ENCODE peak calls at places on chromosomes 16 and 17, in four cellular contexts. One of them, this sample, is unnamed.

GRCh38 chr16:75068075-75068474 is 48.5 kb downstream of the LDHD start:
- DNase-seq in DND-41: no peak
- DNase-seq in fibroblast of villous mesenchyme: no peak
- DNase-seq in fibroblast of lung: no peak
- DNase-seq in this sample: no peak

GRCh38 chr16:3754304-3754703 is 37.0 kb upstream of the TRAP1 start:
- DNase-seq in fibroblast of villous mesenchyme: peak
- DNase-seq in DND-41: no peak
- DNase-seq in fibroblast of lung: peak
- DNase-seq in this sample: no peak

GRCh38 chr17:79465011-79466006 is 145.5 kb downstream of the RBFOX3 start:
- DNase-seq in fibroblast of villous mesenchyme: no peak
- DNase-seq in fibroblast of lung: no peak
- DNase-seq in DND-41: no peak
- DNase-seq in this sample: no peak

GRCh38 chr16:49961087-49961486 is 63.9 kb upstream of the CNEP1R1 start:
- DNase-seq in DND-41: no peak
- DNase-seq in fibroblast of lung: peak
- DNase-seq in fibroblast of villous mesenchyme: no peak
- DNase-seq in this sample: no peak

GRCh38 chr16:77213542-77214108 is 14.4 kb downstream of the SYCE1L start:
- DNase-seq in fibroblast of villous mesenchyme: peak
- DNase-seq in fibroblast of lung: peak
- DNase-seq in DND-41: no peak
- DNase-seq in this sample: peak

GRCh38 chr16:87074635-87075318 is 242.4 kb downstream of the C16orf95 start:
- DNase-seq in fibroblast of villous mesenchyme: no peak
- DNase-seq in DND-41: no peak
- DNase-seq in fibroblast of lung: no peak
- DNase-seq in this sample: no peak

GRCh38 chr16:28136751-28137434 is 73.4 kb upstream of the GSG1L start:
- DNase-seq in fibroblast of villous mesenchyme: peak
- DNase-seq in DND-41: peak
- DNase-seq in fibroblast of lung: no peak
- DNase-seq in this sample: no peak

GRCh38 chr17:9842057-9842758 is 16.5 kb downstream of the GLP2R start:
- DNase-seq in fibroblast of lung: peak
- DNase-seq in DND-41: no peak
- DNase-seq in fibroblast of villous mesenchyme: peak
- DNase-seq in this sample: peak

GRCh38 chr16:27434141-27435051 is 32.4 kb downstream of the IL21R start:
- DNase-seq in fibroblast of lung: no peak
- DNase-seq in DND-41: no peak
- DNase-seq in fibroblast of villous mesenchyme: no peak
- DNase-seq in this sample: no peak

GRCh38 chr16:4138735-4139134 is 22.5 kb upstream of the ADCY9 start:
- DNase-seq in fibroblast of villous mesenchyme: no peak
- DNase-seq in fibroblast of lung: peak
- DNase-seq in DND-41: no peak
- DNase-seq in this sample: no peak

GRCh38 chr17:29807520-29808361 is 122.3 kb downstream of the SSH2 start:
- DNase-seq in fibroblast of villous mesenchyme: peak
- DNase-seq in fibroblast of lung: peak
- DNase-seq in DND-41: peak
- DNase-seq in this sample: peak

DNA sequence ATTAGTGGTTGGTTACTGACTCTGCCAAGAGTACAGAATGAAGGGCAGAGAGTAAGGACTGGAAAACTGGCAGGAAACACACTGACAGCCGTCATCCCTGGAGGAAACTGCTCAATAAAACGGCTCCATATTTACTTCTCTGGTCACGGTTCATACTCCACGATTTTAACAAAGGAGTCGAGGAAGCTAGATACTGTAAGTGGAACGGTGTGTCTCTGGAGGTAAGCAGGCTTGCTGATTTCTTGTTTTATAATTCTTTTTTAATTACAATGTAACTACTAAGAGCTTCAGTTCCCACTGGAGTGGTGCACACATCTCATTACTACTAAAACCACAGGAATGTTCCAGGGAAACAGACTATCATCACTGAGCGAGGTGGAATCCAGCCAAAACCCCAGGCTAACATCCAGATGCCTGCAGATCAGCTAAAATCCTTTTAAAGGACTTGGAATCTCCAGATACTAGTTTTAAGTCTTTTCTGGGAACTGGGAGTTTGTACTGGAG is 17.8 kb downstream of the SERPINF1 start:
- DNase-seq in fibroblast of lung: peak
- DNase-seq in fibroblast of villous mesenchyme: peak
- DNase-seq in DND-41: no peak
- DNase-seq in this sample: peak
- H3K4me3 ChIP-seq in fibroblast of lung: no peak
- H3K4me3 ChIP-seq in fibroblast of villous mesenchyme: peak
- H3K4me3 ChIP-seq in DND-41: no peak
- H3K4me3 ChIP-seq in this sample: no peak

DNA sequence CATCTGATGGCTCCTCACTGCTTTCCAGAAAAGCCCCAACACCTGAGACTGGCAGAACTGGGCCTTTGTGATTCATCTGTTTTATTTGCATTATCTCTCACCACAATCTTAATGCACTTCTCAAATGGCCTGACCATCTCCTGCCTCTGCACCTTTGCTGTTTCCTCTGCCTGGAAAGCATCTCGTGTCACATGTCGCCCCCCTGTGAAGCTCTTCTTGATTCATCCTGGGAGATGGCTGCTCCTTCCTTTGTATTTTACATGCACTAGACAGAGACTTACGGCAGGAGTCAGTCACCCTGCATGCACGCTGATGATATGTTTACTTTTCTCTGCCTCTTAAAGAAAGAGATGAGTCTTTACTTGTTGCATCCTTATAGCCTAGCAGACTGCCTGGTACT is 30.0 kb downstream of the HNF1B start:
- DNase-seq in DND-41: no peak
- DNase-seq in fibroblast of villous mesenchyme: no peak
- DNase-seq in fibroblast of lung: no peak
- DNase-seq in this sample: no peak
- TF ChIP-seq CTCF in DND-41: no peak
- TF ChIP-seq CTCF in fibroblast of villous mesenchyme: no peak
- TF ChIP-seq CTCF in fibroblast of lung: no peak
- TF ChIP-seq CTCF in this sample: no peak

GRCh38 chr17:47693667-47694017 is 319 bp upstream of the TBKBP1 start:
- DNase-seq in DND-41: no peak
- DNase-seq in fibroblast of lung: no peak
- DNase-seq in fibroblast of villous mesenchyme: peak
- DNase-seq in this sample: no peak

GRCh38 chr17:47696717-47697642 is 3.0 kb downstream of the TBKBP1 start:
- DNase-seq in fibroblast of villous mesenchyme: no peak
- DNase-seq in fibroblast of lung: no peak
- DNase-seq in DND-41: no peak
- DNase-seq in this sample: no peak

GRCh38 chr17:47694818-47695663 is 1.1 kb downstream of the TBKBP1 start:
- DNase-seq in DND-41: peak
- DNase-seq in fibroblast of lung: peak
- DNase-seq in fibroblast of villous mesenchyme: peak
- DNase-seq in this sample: peak

GRCh38 chr17:47694018-47694817 is at the start of gene TBKBP1:
- DNase-seq in fibroblast of lung: peak
- DNase-seq in DND-41: peak
- DNase-seq in fibroblast of villous mesenchyme: peak
- DNase-seq in this sample: no peak

DNA sequence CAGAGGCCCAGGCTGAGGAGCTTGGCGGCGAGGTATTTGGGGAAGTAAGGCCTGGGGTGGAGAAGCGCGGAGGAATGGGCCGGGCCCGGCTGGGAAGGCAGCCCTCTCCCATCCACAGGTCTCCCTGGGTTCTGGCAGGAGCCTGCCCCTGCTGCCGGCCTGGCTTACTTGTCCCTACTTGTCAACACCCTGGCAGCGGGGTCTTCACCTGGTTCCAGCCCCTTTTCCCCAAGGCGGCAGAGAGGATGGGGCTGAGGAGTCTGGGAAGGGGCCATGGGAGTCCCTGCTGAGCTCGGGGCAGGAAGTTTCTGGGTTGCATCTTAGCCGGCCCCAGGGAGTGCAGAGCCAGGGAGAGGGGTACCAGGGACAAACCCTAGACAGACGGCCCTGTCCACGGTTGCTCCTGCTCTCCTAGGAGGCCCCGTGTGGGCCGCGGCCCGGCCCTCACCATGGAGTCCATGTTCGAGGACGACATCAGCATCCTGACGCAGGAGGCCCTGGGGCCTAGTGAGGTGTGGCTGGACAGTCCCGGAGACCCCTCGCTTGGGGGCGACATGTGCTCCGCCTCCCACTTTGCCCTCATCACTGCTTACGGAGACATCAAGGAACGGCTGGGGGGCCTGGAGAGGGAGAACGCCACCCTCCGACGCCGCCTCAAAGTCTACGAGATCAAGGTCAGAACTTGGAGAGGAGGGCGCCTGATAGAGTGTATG is 1.9 kb downstream of the TBKBP1 start:
- DNase-seq in fibroblast of villous mesenchyme: no peak
- DNase-seq in DND-41: no peak
- DNase-seq in fibroblast of lung: no peak
- DNase-seq in this sample: no peak
- H3K4me3 ChIP-seq in fibroblast of villous mesenchyme: peak
- H3K4me3 ChIP-seq in DND-41: peak
- H3K4me3 ChIP-seq in fibroblast of lung: peak
- H3K4me3 ChIP-seq in this sample: peak

GRCh38 chr17:44356241-44356640 is 7.4 kb downstream of the FAM171A2 start:
- DNase-seq in fibroblast of lung: no peak
- DNase-seq in fibroblast of villous mesenchyme: no peak
- DNase-seq in DND-41: no peak
- DNase-seq in this sample: no peak

GRCh38 chr17:44353656-44354331 is 8.7 kb downstream of the GRN start:
- DNase-seq in DND-41: no peak
- DNase-seq in fibroblast of villous mesenchyme: no peak
- DNase-seq in fibroblast of lung: no peak
- DNase-seq in this sample: peak

GRCh38 chr17:44355310-44355640 is 8.4 kb downstream of the FAM171A2 start:
- DNase-seq in DND-41: no peak
- DNase-seq in fibroblast of villous mesenchyme: no peak
- DNase-seq in fibroblast of lung: no peak
- DNase-seq in this sample: no peak

GRCh38 chr17:44355642-44356099 is 8.0 kb downstream of the FAM171A2 start:
- DNase-seq in DND-41: no peak
- DNase-seq in fibroblast of lung: no peak
- DNase-seq in fibroblast of villous mesenchyme: no peak
- DNase-seq in this sample: no peak

DNA sequence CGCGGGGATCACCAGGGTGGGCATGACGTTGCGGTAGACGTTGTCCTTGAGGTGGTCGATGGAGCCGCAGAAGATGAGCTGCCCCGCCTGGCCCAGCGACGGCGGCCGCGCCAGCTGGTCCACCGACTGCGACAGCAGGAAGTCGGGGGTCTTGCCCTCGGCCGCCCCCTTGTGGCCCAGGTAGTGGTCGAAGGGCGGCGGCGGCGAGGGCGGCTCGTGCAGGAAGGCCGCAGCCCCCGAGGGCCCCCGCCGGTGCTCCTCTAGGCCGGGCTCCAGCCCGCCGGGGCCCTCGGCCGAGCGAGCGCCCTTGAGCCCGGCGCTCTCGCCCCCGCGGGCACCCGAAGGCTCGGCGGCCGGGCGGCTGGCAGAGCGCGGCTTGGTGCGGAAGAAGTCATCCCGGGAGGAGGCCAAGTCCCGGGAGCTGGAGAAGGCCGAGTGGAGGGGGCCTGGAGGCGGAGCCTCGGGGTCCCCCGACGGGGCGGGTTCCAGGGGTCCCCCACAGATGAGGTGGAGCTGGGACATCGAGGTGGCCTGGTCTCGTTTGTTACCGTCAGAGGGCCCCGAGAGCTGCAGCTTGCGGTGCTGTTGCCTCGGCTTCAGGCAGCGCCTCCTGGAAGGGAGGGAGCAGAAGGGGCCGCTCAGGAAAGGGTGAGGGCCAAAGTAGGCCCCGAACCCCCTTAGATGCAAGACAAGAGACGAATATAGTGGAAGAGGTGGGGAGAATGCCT is 8.9 kb downstream of the FAM171A2 start:
- DNase-seq in fibroblast of villous mesenchyme: no peak
- DNase-seq in DND-41: no peak
- DNase-seq in fibroblast of lung: no peak
- DNase-seq in this sample: no peak
- TF ChIP-seq CTCF in fibroblast of villous mesenchyme: peak
- TF ChIP-seq CTCF in DND-41: no peak
- TF ChIP-seq CTCF in fibroblast of lung: no peak
- TF ChIP-seq CTCF in this sample: no peak

GRCh38 chr16:88940196-88941050 is 36.6 kb downstream of the CBFA2T3 start:
- DNase-seq in DND-41: peak
- DNase-seq in fibroblast of villous mesenchyme: no peak
- DNase-seq in fibroblast of lung: no peak
- DNase-seq in this sample: no peak
- H3K4me3 ChIP-seq in DND-41: peak
- H3K4me3 ChIP-seq in fibroblast of villous mesenchyme: no peak
- H3K4me3 ChIP-seq in fibroblast of lung: no peak
- H3K4me3 ChIP-seq in this sample: no peak

DNA sequence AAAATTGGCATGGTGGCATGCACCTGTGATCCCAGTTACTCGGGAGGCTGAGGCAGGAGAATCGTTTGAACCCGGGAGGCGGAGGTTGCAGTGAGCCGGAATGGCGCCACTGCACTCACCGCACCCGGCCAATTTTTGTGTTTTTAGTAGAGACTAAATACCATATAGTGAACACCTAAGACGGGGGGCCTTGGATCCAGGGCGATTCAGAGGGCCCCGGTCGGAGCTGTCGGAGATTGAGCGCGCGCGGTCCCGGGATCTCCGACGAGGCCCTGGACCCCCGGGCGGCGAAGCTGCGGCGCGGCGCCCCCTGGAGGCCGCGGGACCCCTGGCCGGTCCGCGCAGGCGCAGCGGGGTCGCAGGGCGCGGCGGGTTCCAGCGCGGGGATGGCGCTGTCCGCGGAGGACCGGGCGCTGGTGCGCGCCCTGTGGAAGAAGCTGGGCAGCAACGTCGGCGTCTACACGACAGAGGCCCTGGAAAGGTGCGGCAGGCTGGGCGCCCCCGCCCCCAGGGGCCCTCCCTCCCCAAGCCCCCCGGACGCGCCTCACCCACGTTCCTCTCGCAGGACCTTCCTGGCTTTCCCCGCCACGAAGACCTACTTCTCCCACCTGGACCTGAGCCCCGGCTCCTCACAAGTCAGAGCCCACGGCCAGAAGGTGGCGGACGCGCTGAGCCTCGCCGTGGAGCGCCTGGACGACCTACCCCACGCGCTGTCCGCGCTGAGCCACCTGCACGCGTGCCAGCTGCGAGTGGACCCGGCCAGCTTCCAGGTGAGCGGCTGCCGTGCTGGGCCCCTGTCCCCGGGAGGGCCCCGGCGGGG is at the start of gene HBQ1:
- DNase-seq in DND-41: no peak
- DNase-seq in fibroblast of villous mesenchyme: peak
- DNase-seq in fibroblast of lung: peak
- DNase-seq in this sample: no peak
- TF ChIP-seq CTCF in DND-41: no peak
- TF ChIP-seq CTCF in fibroblast of villous mesenchyme: peak
- TF ChIP-seq CTCF in fibroblast of lung: peak
- TF ChIP-seq CTCF in this sample: no peak

DNA sequence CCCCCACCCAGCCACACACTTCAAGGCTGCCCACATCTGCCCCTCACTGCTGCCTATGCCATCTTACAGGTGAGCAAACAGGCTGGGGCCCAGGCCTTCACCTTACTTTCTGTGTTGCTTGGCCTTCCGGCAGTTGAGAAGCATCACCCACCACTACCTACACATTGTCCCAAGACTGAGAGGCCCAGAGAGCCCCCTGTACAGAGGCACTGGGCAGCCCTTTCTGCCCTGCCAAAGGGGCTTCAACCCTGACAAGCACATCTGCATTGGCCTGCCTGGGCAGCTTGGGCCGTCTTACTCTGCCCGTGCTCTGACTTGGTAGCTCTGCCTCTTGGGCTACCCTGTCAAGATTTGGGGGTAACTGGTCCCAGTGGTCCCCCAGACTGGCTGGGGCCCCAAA is 1.2 kb downstream of the MIEF2 start:
- DNase-seq in DND-41: no peak
- DNase-seq in fibroblast of villous mesenchyme: no peak
- DNase-seq in fibroblast of lung: no peak
- DNase-seq in this sample: no peak
- H3K4me3 ChIP-seq in DND-41: peak
- H3K4me3 ChIP-seq in fibroblast of villous mesenchyme: peak
- H3K4me3 ChIP-seq in fibroblast of lung: peak
- H3K4me3 ChIP-seq in this sample: no peak